ENCODE peak calls at places on chromosomes 12 and 14, in four cellular contexts. S, F, A and W are unnamed samples.

GRCh38 chr12:71945121-71945520 is 6.5 kb downstream of the TPH2 start:
- DNase-seq in S (no peak), F (no peak), A (no peak), W (no peak)

GRCh38 chr12:54024127-54024526 is 4.1 kb upstream of the HOXC6 start:
- DNase-seq in S (no peak), F (no peak), A (no peak), W (no peak)

GRCh38 chr14:33127531-33127930 is 188.9 kb downstream of the NPAS3 start:
- DNase-seq in S (no peak), F (no peak), A (no peak), W (no peak)

GRCh38 chr12:132783917-132784531 is 22.4 kb upstream of the ANKLE2 start:
- DNase-seq in S (no peak), F (no peak), A (no peak), W (no peak)

GRCh38 chr14:105475269-105475915 is 771 bp downstream of the CRIP2 start:
- DNase-seq in S (no peak), F (no peak), A (no peak), W (no peak)

GRCh38 chr14:73173092-73173735 is 36.9 kb downstream of the PSEN1 start:
- DNase-seq in S (no peak), F (peak; percentile 24), A (peak; percentile 32), W (peak; percentile 18)

GRCh38 chr12:82034769-82035168 is 275.6 kb upstream of the PPFIA2 start:
- DNase-seq in S (no peak), F (no peak), A (no peak), W (no peak)

GRCh38 chr12:14771651-14772137 is 31.6 kb downstream of the WBP11 start:
- DNase-seq in S (peak; percentile 41), F (no peak), A (no peak), W (no peak)

GRCh38 chr12:116708826-116709756 is 28.8 kb downstream of the SPRING1 start:
- DNase-seq in S (no peak), F (peak; percentile 25), A (no peak), W (peak; percentile 65)

GRCh38 chr12:89417246-89417977 is 65.1 kb upstream of the DUSP6 start:
- DNase-seq in S (no peak), F (no peak), A (no peak), W (peak; percentile 34)

GRCh38 chr12:93793007-93793406 is 115.8 kb downstream of the CRADD start:
- DNase-seq in S (no peak), F (no peak), A (no peak), W (no peak)

DNA sequence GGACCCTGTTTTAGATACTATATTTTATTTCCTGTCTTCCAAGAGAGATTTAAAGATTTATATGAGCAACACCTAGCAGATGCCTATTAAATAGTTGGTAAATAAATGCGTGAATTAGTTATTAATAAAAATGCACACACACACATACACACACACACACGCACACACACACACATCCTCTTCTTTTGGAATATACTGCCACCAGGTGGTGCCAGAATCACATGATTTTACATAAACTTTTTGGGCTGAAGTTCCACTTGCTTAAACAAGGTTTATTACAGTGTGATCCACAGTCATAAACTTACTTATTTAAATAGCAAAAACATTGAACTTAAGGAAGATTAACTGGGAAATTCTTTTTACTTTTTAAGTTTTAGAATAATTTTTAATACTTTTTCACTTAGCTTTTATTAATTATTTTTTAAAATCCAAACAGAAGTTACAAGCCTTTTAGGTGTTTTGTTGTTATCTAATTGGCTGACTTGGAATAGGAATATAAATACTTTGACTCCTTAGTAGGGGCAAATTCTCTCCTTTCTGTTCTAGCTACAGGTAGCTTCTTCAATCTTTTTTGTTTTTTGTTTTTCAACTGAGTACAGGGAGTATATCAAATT is 17.5 kb downstream of the RAD51B start:
- DNase-seq in S (peak; percentile 34), F (peak; percentile 74), A (peak; percentile 67), W (peak; percentile 85)
- TF ChIP-seq POLR2AphosphoS2 in S (no peak), F (no peak), A (no peak), W (no peak)

GRCh38 chr12:5022465-5023061 is 21.1 kb upstream of the KCNA5 start:
- DNase-seq in S (no peak), F (peak; percentile 28), A (peak; percentile 34), W (peak; percentile 66)
- TF ChIP-seq KDM1A in S (no peak), F (no peak), A (no peak), W (no peak)

GRCh38 chr12:168763-169525 is 45.0 kb downstream of the SLC6A12 start:
- DNase-seq in S (no peak), F (no peak), A (no peak), W (no peak)
- TF ChIP-seq CHD4 in S (no peak), F (no peak), A (no peak), W (no peak)

GRCh38 chr14:90943367-90943766 is 117.1 kb downstream of the RPS6KA5 start:
- DNase-seq in S (no peak), F (no peak), A (no peak), W (no peak)

GRCh38 chr14:90940318-90940962 is 120.0 kb downstream of the RPS6KA5 start:
- DNase-seq in S (no peak), F (no peak), A (no peak), W (no peak)

GRCh38 chr14:90938615-90939014 is 121.8 kb downstream of the RPS6KA5 start:
- DNase-seq in S (no peak), F (no peak), A (no peak), W (no peak)

GRCh38 chr14:90942511-90942910 is 117.9 kb downstream of the RPS6KA5 start:
- DNase-seq in S (no peak), F (no peak), A (no peak), W (no peak)

DNA sequence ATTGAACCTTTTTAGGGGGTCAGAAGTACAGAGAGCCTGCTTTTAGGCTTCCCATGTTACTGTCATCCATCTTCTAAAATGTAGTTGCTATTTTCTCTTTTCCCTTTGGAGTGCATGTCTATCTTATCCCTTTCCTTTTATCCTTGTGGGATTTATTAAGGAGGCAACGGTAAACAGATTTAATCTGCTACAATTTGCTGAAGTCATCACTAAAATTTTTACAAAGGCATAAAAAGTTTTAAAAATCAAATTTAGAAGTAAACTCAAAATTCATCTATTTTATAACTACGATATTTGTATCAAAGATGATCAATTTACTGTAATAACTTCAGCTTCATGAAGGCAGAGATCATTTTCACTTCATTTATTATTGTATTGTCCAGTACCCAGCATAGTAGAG is 118.7 kb downstream of the RPS6KA5 start:
- DNase-seq in S (no peak), F (no peak), A (no peak), W (no peak)
- TF ChIP-seq POLR2AphosphoS2 in S (no peak), F (no peak), A (no peak), W (no peak)

DNA sequence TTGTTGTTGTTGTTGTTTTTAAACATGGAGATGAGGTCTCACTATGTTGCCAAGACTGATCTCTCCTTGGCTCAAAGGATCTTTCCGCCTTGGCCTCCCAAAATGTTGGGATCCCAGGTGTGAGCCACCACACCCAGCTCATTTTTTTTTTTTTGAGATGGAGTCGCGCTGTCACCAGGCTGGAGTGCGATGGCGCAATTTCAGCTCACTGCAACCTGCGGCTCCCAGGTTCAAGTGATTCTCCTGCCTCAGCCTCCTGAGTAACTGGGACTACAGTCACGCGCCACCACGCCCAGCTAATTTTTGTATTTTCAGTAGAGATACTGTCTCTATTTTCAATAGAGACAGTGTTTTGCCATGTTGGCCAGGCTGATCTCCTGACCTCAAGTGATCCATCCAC is 4.9 kb upstream of the CLIP1 start:
- DNase-seq in S (no peak), F (no peak), A (no peak), W (no peak)
- TF ChIP-seq KDM1A in S (no peak), F (no peak), A (no peak), W (no peak)

DNA sequence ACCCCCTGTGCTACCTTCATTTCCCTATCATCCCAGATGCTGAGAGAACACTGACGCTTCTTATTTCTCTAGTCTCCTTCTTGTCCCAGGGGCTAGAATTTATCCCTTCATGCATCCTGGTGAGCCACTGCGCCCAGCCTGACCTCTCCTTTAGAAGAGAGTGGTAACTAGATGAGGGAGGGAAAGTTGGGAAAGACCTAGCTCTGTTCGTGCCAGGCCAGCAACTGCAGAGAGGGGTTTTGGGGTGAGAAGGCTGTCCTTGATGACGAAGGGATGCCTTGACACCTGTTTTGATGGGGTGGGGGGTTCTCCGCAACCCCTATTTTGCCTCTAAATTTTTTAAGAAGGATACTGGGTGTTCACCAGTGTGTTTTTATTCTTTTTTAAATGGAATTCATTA is 6.9 kb upstream of the MMP19 start:
- DNase-seq in S (no peak), F (no peak), A (no peak), W (no peak)
- TF ChIP-seq CHD4 in S (no peak), F (no peak), A (no peak), W (no peak)

DNA sequence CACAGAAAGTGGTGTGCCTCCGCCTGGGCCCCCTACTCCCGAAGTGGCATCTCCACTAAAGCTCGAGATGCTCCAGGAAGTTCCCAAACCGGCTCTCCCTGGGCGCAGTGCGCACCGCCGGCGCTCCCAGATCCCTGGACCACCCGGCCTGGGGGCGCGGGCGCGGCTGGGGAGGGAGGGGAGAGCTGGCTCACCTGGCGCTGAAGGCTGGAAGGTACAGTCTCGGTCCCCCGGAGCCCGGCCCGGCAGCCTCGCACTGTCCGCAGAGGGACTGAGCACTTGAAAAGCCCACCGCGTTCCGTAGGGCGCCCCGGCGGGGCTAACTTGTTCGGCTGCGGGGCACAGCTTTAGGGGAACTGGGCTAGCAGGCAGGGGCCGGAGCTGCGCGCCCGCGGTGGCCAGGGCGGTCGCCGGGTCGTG is 558 bp downstream of the DBX2 start:
- DNase-seq in S (no peak), F (no peak), A (no peak), W (no peak)
- TF ChIP-seq POLR2AphosphoS2 in S (no peak), F (no peak), A (no peak), W (no peak)

GRCh38 chr12:111404362-111405148 is 1.2 kb upstream of the SH2B3 start:
- DNase-seq in S (no peak), F (peak; percentile 33), A (peak; percentile 94), W (no peak)
- TF ChIP-seq KDM1A in S (no peak), F (no peak), A (no peak), W (no peak)